ENCODE peak calls at places on chromosomes 6 and 20, in eight cellular contexts. I is esophagus squamous epithelium; A is fibroblast of lung; D is heart left ventricle; S is H9; R is CD8-positive, alpha-beta memory T cell; C is pancreas; E is CD4-positive, alpha-beta memory T cell. N is an unnamed sample.

GRCh38 chr20:13494019-13494418 is 144.7 kb downstream of the TASP1 start:
- DNase-seq in I (no peak), A (no peak), D (no peak), S (no peak), R (no peak), C (no peak), E (no peak), N (no peak)

GRCh38 chr20:45933231-45934045 is 1.0 kb upstream of the PCIF1 start:
- DNase-seq in I (no peak), A (peak; percentile 75), D (peak; percentile 80), S (peak; percentile 97), R (peak; percentile 59), C (peak; percentile 78), E (peak; percentile 56), N (peak; percentile 59)

GRCh38 chr6:41731561-41732086 is 3.8 kb downstream of the TFEB start:
- DNase-seq in I (no peak), A (no peak), D (peak; percentile 17), S (no peak), R (no peak), C (no peak), E (no peak), N (no peak)

GRCh38 chr6:42073287-42073686 is 23.0 kb downstream of the TAF8 start:
- DNase-seq in I (no peak), A (no peak), D (no peak), S (no peak), R (no peak), C (no peak), E (no peak), N (no peak)

GRCh38 chr20:408843-409696 is 971 bp downstream of the RBCK1 start:
- DNase-seq in I (no peak), A (no peak), D (peak; percentile 23), S (no peak), R (peak; percentile 23), C (no peak), E (no peak), N (no peak)

GRCh38 chr6:147651249-147652063 is 143.0 kb downstream of the SAMD5 start:
- DNase-seq in I (no peak), A (peak; percentile 82), D (peak; percentile 35), S (peak; percentile 46), R (no peak), C (peak; percentile 12), E (no peak), N (no peak)

GRCh38 chr6:137160763-137161162 is 12.7 kb downstream of the IL22RA2 start:
- DNase-seq in I (no peak), A (no peak), D (no peak), S (no peak), R (no peak), C (no peak), E (no peak), N (no peak)

GRCh38 chr20:38874460-38875169 is 51.6 kb upstream of the FAM83D start:
- DNase-seq in I (no peak), A (no peak), D (no peak), S (no peak), R (peak; percentile 32), C (no peak), E (peak; percentile 54), N (peak; percentile 66)

GRCh38 chr20:62700261-62700925 is 8.2 kb upstream of the NTSR1 start:
- DNase-seq in I (no peak), A (no peak), D (no peak), S (no peak), R (no peak), C (no peak), E (no peak), N (no peak)

GRCh38 chr6:147868493-147869222 is 360.2 kb downstream of the SAMD5 start:
- DNase-seq in I (no peak), A (peak; percentile 37), D (no peak), S (no peak), R (no peak), C (no peak), E (no peak), N (no peak)

GRCh38 chr6:3749991-3750323 is 1.6 kb downstream of the PXDC1 start:
- DNase-seq in I (no peak), A (peak; percentile 65), D (peak; percentile 68), S (no peak), R (no peak), C (peak; percentile 67), E (no peak), N (no peak)

GRCh38 chr20:8399963-8400362 is 267.9 kb downstream of the PLCB1 start:
- DNase-seq in I (no peak), A (no peak), D (no peak), S (no peak), R (no peak), C (no peak), E (no peak), N (no peak)
- H3K27ac ChIP-seq in I (no peak overlapping the region), A (no peak overlapping the region), D (no peak overlapping the region), S (no peak overlapping the region), R (no peak overlapping the region), C (no peak overlapping the region), E (no peak overlapping the region), N (no peak overlapping the region)

GRCh38 chr6:56745971-56746370 is 103.3 kb upstream of the DST start:
- DNase-seq in I (no peak), A (no peak), D (no peak), S (no peak), R (no peak), C (no peak), E (no peak), N (no peak)
- H3K4me1 ChIP-seq in I (peaks cover 37% of the 10 kb centered on the region), A (peaks cover 12% of the 10 kb centered on the region), D (peaks cover 38% of the 10 kb centered on the region), S (peaks cover 13% of the 10 kb centered on the region), R (no peaks in the 10 kb centered on the region), C (no peaks in the 10 kb centered on the region), E (no peaks in the 10 kb centered on the region), N (no peaks in the 10 kb centered on the region)

DNA sequence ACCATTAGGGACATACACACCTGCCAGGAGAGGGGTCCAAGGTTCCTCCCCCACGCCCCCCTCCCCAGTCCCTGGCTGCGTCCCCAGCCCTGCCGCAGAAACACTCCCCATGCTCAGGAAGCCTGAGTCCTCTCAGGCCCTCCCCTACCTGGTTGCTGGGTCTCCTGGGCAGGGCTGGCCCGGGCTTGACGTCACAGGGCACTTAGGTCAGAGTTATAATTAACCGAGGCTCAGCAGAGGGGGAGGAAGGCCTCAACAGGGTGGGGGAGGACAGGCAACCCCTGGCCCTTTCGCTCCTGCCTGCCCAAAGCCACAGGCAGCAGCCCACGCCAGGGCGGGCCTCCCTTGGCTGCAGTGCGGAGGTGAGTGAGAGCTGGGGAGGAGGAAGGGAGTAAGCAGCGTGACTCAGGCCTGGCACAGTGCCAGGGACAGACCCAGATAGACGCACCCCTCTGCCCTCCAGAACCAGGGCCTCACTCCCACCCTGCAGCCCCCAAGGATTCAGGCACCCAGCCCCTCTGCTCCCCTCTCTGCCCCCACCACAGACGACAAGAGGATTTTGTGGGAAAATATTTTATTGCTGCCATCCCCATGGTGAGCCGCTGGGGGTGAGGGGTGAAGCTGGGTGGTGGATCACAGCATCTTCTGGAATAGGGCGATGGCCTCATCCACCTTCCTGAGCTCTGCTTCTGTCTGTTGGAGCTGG is at the start of gene VWA7:
- DNase-seq in I (no peak), A (peak; percentile 72), D (peak; percentile 90), S (no peak), R (no peak), C (peak; percentile 80), E (peak; percentile 69), N (peak; percentile 51)
- H3K27ac ChIP-seq in I (peak within 1 kb of the TSS; percentile 73), A (peak within 1 kb of the TSS; percentile 43), D (peak within 1 kb of the TSS; percentile 73), S (no peak within 1 kb of the TSS), R (peak within 1 kb of the TSS; percentile 70), C (peak within 1 kb of the TSS; percentile 59), E (peak within 1 kb of the TSS; percentile 46), N (peak within 1 kb of the TSS; percentile 63)

GRCh38 chr20:44648068-44648467 is 3.4 kb downstream of the ADA start:
- DNase-seq in I (no peak), A (no peak), D (peak; percentile 23), S (peak; percentile 47), R (no peak), C (no peak), E (no peak), N (no peak)
- H3K4me1 ChIP-seq in I (peaks cover 80% of the 10 kb centered on the region), A (peaks cover 11% of the 10 kb centered on the region), D (peaks cover 41% of the 10 kb centered on the region), S (peaks cover 11% of the 10 kb centered on the region), R (peaks cover 84% of the 10 kb centered on the region), C (peaks cover 5% of the 10 kb centered on the region), E (peaks cover 84% of the 10 kb centered on the region), N (peaks cover 84% of the 10 kb centered on the region)

GRCh38 chr6:72789145-72789544 is 167.3 kb downstream of the KCNQ5 start:
- DNase-seq in I (no peak), A (no peak), D (no peak), S (no peak), R (no peak), C (no peak), E (no peak), N (peak; percentile 5)
- H3K27ac ChIP-seq in I (no peak overlapping the region), A (no peak overlapping the region), D (no peak overlapping the region), S (no peak overlapping the region), R (no peak overlapping the region), C (no peak overlapping the region), E (no peak overlapping the region), N (no peak overlapping the region)

GRCh38 chr6:292506-293184 is 358 bp downstream of the DUSP22 start:
- DNase-seq in I (no peak), A (peak; percentile 38), D (peak; percentile 81), S (peak; percentile 67), R (peak; percentile 76), C (peak; percentile 68), E (peak; percentile 72), N (peak; percentile 79)
- H3K4me1 ChIP-seq in I (peaks cover 65% of the 10 kb centered on the region), A (peaks cover 2% of the 10 kb centered on the region), D (peaks cover 25% of the 10 kb centered on the region), S (no peaks in the 10 kb centered on the region), R (peaks cover 31% of the 10 kb centered on the region), C (peaks cover 26% of the 10 kb centered on the region), E (peaks cover 34% of the 10 kb centered on the region), N (peaks cover 42% of the 10 kb centered on the region)